ENCODE peak calls at places on chromosomes 3 and 15, in seven cellular contexts. One of them, this sample, is unnamed.

GRCh38 chr3:142997330-142997729 is 4.0 kb upstream of the U2SURP start:
- DNase-seq in neural crest cell: no peak
- DNase-seq in Ammon's horn: no peak
- DNase-seq in KG1: no peak
- DNase-seq in stimulated activated CD4-positive, alpha-beta T cell treated with anti-CD3 and anti-CD28 coated beads, Interleukin-2, amount 100 ng/mL, for 24 hours: no peak
- DNase-seq in ACHN: peak
- DNase-seq in GM20000: no peak
- DNase-seq in this sample: no peak

GRCh38 chr15:82709081-82709420 is 624 bp downstream of the AP3B2 start:
- DNase-seq in neural crest cell: no peak
- DNase-seq in Ammon's horn: peak
- DNase-seq in KG1: no peak
- DNase-seq in stimulated activated CD4-positive, alpha-beta T cell treated with anti-CD3 and anti-CD28 coated beads, Interleukin-2, amount 100 ng/mL, for 24 hours: peak
- DNase-seq in ACHN: peak
- DNase-seq in GM20000: no peak
- DNase-seq in this sample: no peak

GRCh38 chr3:48656061-48656840 is 6.4 kb downstream of the CELSR3 start:
- DNase-seq in neural crest cell: peak
- DNase-seq in Ammon's horn: peak
- DNase-seq in KG1: peak
- DNase-seq in stimulated activated CD4-positive, alpha-beta T cell treated with anti-CD3 and anti-CD28 coated beads, Interleukin-2, amount 100 ng/mL, for 24 hours: peak
- DNase-seq in ACHN: peak
- DNase-seq in GM20000: peak
- DNase-seq in this sample: peak

GRCh38 chr3:49120438-49121135 is at the start of gene USP19:
- DNase-seq in neural crest cell: peak
- DNase-seq in Ammon's horn: peak
- DNase-seq in KG1: peak
- DNase-seq in stimulated activated CD4-positive, alpha-beta T cell treated with anti-CD3 and anti-CD28 coated beads, Interleukin-2, amount 100 ng/mL, for 24 hours: peak
- DNase-seq in ACHN: peak
- DNase-seq in GM20000: peak
- DNase-seq in this sample: peak

GRCh38 chr3:123723527-123724168 is 138.8 kb upstream of the HACD2 start:
- DNase-seq in neural crest cell: peak
- DNase-seq in Ammon's horn: peak
- DNase-seq in KG1: peak
- DNase-seq in stimulated activated CD4-positive, alpha-beta T cell treated with anti-CD3 and anti-CD28 coated beads, Interleukin-2, amount 100 ng/mL, for 24 hours: peak
- DNase-seq in ACHN: peak
- DNase-seq in GM20000: peak
- DNase-seq in this sample: peak

GRCh38 chr3:149388001-149388435 is 10.6 kb upstream of the TM4SF1 start:
- DNase-seq in neural crest cell: no peak
- DNase-seq in Ammon's horn: no peak
- DNase-seq in KG1: no peak
- DNase-seq in stimulated activated CD4-positive, alpha-beta T cell treated with anti-CD3 and anti-CD28 coated beads, Interleukin-2, amount 100 ng/mL, for 24 hours: no peak
- DNase-seq in ACHN: peak
- DNase-seq in GM20000: no peak
- DNase-seq in this sample: no peak

GRCh38 chr3:112650472-112650871 is 9.5 kb upstream of the CCDC80 start:
- DNase-seq in neural crest cell: no peak
- DNase-seq in Ammon's horn: no peak
- DNase-seq in KG1: no peak
- DNase-seq in stimulated activated CD4-positive, alpha-beta T cell treated with anti-CD3 and anti-CD28 coated beads, Interleukin-2, amount 100 ng/mL, for 24 hours: no peak
- DNase-seq in ACHN: peak
- DNase-seq in GM20000: no peak
- DNase-seq in this sample: no peak

GRCh38 chr3:143736651-143737050 is 111.6 kb downstream of the SLC9A9 start:
- DNase-seq in neural crest cell: no peak
- DNase-seq in Ammon's horn: no peak
- DNase-seq in KG1: no peak
- DNase-seq in stimulated activated CD4-positive, alpha-beta T cell treated with anti-CD3 and anti-CD28 coated beads, Interleukin-2, amount 100 ng/mL, for 24 hours: no peak
- DNase-seq in ACHN: no peak
- DNase-seq in GM20000: no peak
- DNase-seq in this sample: no peak

GRCh38 chr3:133927543-133928066 is 31.9 kb upstream of the RAB6B start:
- DNase-seq in neural crest cell: peak
- DNase-seq in Ammon's horn: peak
- DNase-seq in KG1: peak
- DNase-seq in stimulated activated CD4-positive, alpha-beta T cell treated with anti-CD3 and anti-CD28 coated beads, Interleukin-2, amount 100 ng/mL, for 24 hours: peak
- DNase-seq in ACHN: peak
- DNase-seq in GM20000: peak
- DNase-seq in this sample: peak

GRCh38 chr15:100349696-100350433 is 8.1 kb upstream of the ADAMTS17 start:
- DNase-seq in neural crest cell: peak
- DNase-seq in Ammon's horn: peak
- DNase-seq in KG1: peak
- DNase-seq in stimulated activated CD4-positive, alpha-beta T cell treated with anti-CD3 and anti-CD28 coated beads, Interleukin-2, amount 100 ng/mL, for 24 hours: peak
- DNase-seq in ACHN: peak
- DNase-seq in GM20000: peak
- DNase-seq in this sample: peak

GRCh38 chr3:161266731-161267150 is 45.6 kb downstream of the NMD3 start:
- DNase-seq in neural crest cell: no peak
- DNase-seq in Ammon's horn: no peak
- DNase-seq in KG1: no peak
- DNase-seq in stimulated activated CD4-positive, alpha-beta T cell treated with anti-CD3 and anti-CD28 coated beads, Interleukin-2, amount 100 ng/mL, for 24 hours: no peak
- DNase-seq in ACHN: peak
- DNase-seq in GM20000: no peak
- DNase-seq in this sample: no peak

GRCh38 chr3:191220908-191221307 is 21.9 kb downstream of the OSTN start:
- DNase-seq in neural crest cell: no peak
- DNase-seq in Ammon's horn: no peak
- DNase-seq in KG1: no peak
- DNase-seq in stimulated activated CD4-positive, alpha-beta T cell treated with anti-CD3 and anti-CD28 coated beads, Interleukin-2, amount 100 ng/mL, for 24 hours: no peak
- DNase-seq in ACHN: no peak
- DNase-seq in GM20000: no peak
- DNase-seq in this sample: no peak

GRCh38 chr3:65855370-65856100 is 183.2 kb downstream of the MAGI1 start:
- DNase-seq in neural crest cell: no peak
- DNase-seq in Ammon's horn: no peak
- DNase-seq in KG1: no peak
- DNase-seq in stimulated activated CD4-positive, alpha-beta T cell treated with anti-CD3 and anti-CD28 coated beads, Interleukin-2, amount 100 ng/mL, for 24 hours: no peak
- DNase-seq in ACHN: peak
- DNase-seq in GM20000: no peak
- DNase-seq in this sample: no peak

GRCh38 chr3:178087376-178087775 is 448.9 kb upstream of the KCNMB2 start:
- DNase-seq in neural crest cell: no peak
- DNase-seq in Ammon's horn: no peak
- DNase-seq in KG1: no peak
- DNase-seq in stimulated activated CD4-positive, alpha-beta T cell treated with anti-CD3 and anti-CD28 coated beads, Interleukin-2, amount 100 ng/mL, for 24 hours: no peak
- DNase-seq in ACHN: no peak
- DNase-seq in GM20000: no peak
- DNase-seq in this sample: no peak

GRCh38 chr3:4716731-4717362 is 223.7 kb downstream of the ITPR1 start:
- DNase-seq in neural crest cell: no peak
- DNase-seq in Ammon's horn: no peak
- DNase-seq in KG1: no peak
- DNase-seq in stimulated activated CD4-positive, alpha-beta T cell treated with anti-CD3 and anti-CD28 coated beads, Interleukin-2, amount 100 ng/mL, for 24 hours: no peak
- DNase-seq in ACHN: no peak
- DNase-seq in GM20000: no peak
- DNase-seq in this sample: no peak

GRCh38 chr3:150105025-150105424 is 134.3 kb upstream of the PFN2 start:
- DNase-seq in neural crest cell: no peak
- DNase-seq in Ammon's horn: no peak
- DNase-seq in KG1: no peak
- DNase-seq in stimulated activated CD4-positive, alpha-beta T cell treated with anti-CD3 and anti-CD28 coated beads, Interleukin-2, amount 100 ng/mL, for 24 hours: no peak
- DNase-seq in ACHN: no peak
- DNase-seq in GM20000: no peak
- DNase-seq in this sample: no peak

GRCh38 chr3:126541628-126542339 is 16.9 kb downstream of the C3orf22 start:
- DNase-seq in neural crest cell: no peak
- DNase-seq in Ammon's horn: no peak
- DNase-seq in KG1: no peak
- DNase-seq in stimulated activated CD4-positive, alpha-beta T cell treated with anti-CD3 and anti-CD28 coated beads, Interleukin-2, amount 100 ng/mL, for 24 hours: no peak
- DNase-seq in ACHN: no peak
- DNase-seq in GM20000: no peak
- DNase-seq in this sample: no peak

GRCh38 chr15:67335534-67336222 is 81.1 kb downstream of the IQCH start:
- DNase-seq in neural crest cell: no peak
- DNase-seq in Ammon's horn: no peak
- DNase-seq in KG1: no peak
- DNase-seq in stimulated activated CD4-positive, alpha-beta T cell treated with anti-CD3 and anti-CD28 coated beads, Interleukin-2, amount 100 ng/mL, for 24 hours: no peak
- DNase-seq in ACHN: no peak
- DNase-seq in GM20000: no peak
- DNase-seq in this sample: no peak

GRCh38 chr3:151726016-151726415 is 7.7 kb upstream of the AADACL2 start:
- DNase-seq in neural crest cell: no peak
- DNase-seq in Ammon's horn: no peak
- DNase-seq in KG1: no peak
- DNase-seq in stimulated activated CD4-positive, alpha-beta T cell treated with anti-CD3 and anti-CD28 coated beads, Interleukin-2, amount 100 ng/mL, for 24 hours: no peak
- DNase-seq in ACHN: no peak
- DNase-seq in GM20000: no peak
- DNase-seq in this sample: no peak

GRCh38 chr3:73324203-73325155 is 263.0 kb downstream of the EBLN2 start:
- DNase-seq in neural crest cell: no peak
- DNase-seq in Ammon's horn: no peak
- DNase-seq in KG1: no peak
- DNase-seq in stimulated activated CD4-positive, alpha-beta T cell treated with anti-CD3 and anti-CD28 coated beads, Interleukin-2, amount 100 ng/mL, for 24 hours: no peak
- DNase-seq in ACHN: no peak
- DNase-seq in GM20000: no peak
- DNase-seq in this sample: no peak

GRCh38 chr15:39195988-39196486 is 384.8 kb upstream of the THBS1 start:
- DNase-seq in neural crest cell: no peak
- DNase-seq in Ammon's horn: no peak
- DNase-seq in KG1: no peak
- DNase-seq in stimulated activated CD4-positive, alpha-beta T cell treated with anti-CD3 and anti-CD28 coated beads, Interleukin-2, amount 100 ng/mL, for 24 hours: no peak
- DNase-seq in ACHN: no peak
- DNase-seq in GM20000: no peak
- DNase-seq in this sample: no peak

GRCh38 chr15:29039466-29040366 is 153.9 kb downstream of the APBA2 start:
- DNase-seq in neural crest cell: no peak
- DNase-seq in Ammon's horn: no peak
- DNase-seq in KG1: no peak
- DNase-seq in stimulated activated CD4-positive, alpha-beta T cell treated with anti-CD3 and anti-CD28 coated beads, Interleukin-2, amount 100 ng/mL, for 24 hours: no peak
- DNase-seq in ACHN: no peak
- DNase-seq in GM20000: no peak
- DNase-seq in this sample: peak